ENCODE peak calls at places on chromosomes 7 and 10, in eight cellular contexts. X, C, P, I, H, D, Q and W are unnamed samples.

GRCh38 chr7:46133741-46134140 is 212.7 kb upstream of the IGFBP3 start:
- DNase-seq in P (no peak), Q (no peak), D (no peak), I (no peak), C (no peak), H (no peak), X (no peak), W (no peak)

GRCh38 chr7:123352226-123352550 is 152.4 kb upstream of the SLC13A1 start:
- DNase-seq in D (no peak), C (no peak), Q (no peak), H (no peak), I (no peak), P (no peak), X (no peak), W (no peak)

GRCh38 chr10:44801383-44802327 is 109.5 kb upstream of the TMEM72 start:
- DNase-seq in Q (peak; percentile 91), C (no peak), X (peak; percentile 94), I (peak; percentile 91), D (no peak), P (no peak), H (no peak), W (peak; percentile 89)

GRCh38 chr10:65123120-65123519 is 1601.9 kb downstream of the REEP3 start:
- DNase-seq in I (no peak), P (no peak), X (no peak), H (no peak), Q (no peak), D (no peak), C (no peak), W (no peak)

GRCh38 chr10:29746080-29746797 is 111.5 kb upstream of the SVIL start:
- DNase-seq in P (no peak), D (no peak), Q (no peak), X (peak; percentile 67), H (no peak), C (no peak), I (no peak), W (no peak)

GRCh38 chr10:118034755-118035154 is 12.0 kb downstream of the RAB11FIP2 start:
- DNase-seq in I (no peak), Q (peak; percentile 79), P (no peak), X (no peak), C (no peak), D (no peak), H (no peak), W (no peak)

GRCh38 chr10:52469970-52470705 is 156.1 kb downstream of the DKK1 start:
- DNase-seq in Q (no peak), I (no peak), X (no peak), D (no peak), C (no peak), P (no peak), H (no peak), W (no peak)

GRCh38 chr7:121561717-121562116 is 165.6 kb upstream of the FAM3C start:
- DNase-seq in H (no peak), D (no peak), P (no peak), C (no peak), X (no peak), I (no peak), Q (no peak), W (no peak)

GRCh38 chr7:126700807-126701604 is 551.7 kb downstream of the GRM8 start:
- DNase-seq in C (peak; percentile 18), Q (peak; percentile 53), D (no peak), P (no peak), H (peak; percentile 98), I (no peak), X (peak; percentile 96), W (no peak)

GRCh38 chr7:152633504-152633903 is 42.4 kb downstream of the XRCC2 start:
- DNase-seq in X (no peak), Q (no peak), I (no peak), D (no peak), C (no peak), P (no peak), H (no peak), W (no peak)

GRCh38 chr7:121288894-121289293 is 39.9 kb upstream of the WNT16 start:
- DNase-seq in H (no peak), D (no peak), Q (no peak), P (no peak), C (no peak), X (peak; percentile 91), I (no peak), W (no peak)

GRCh38 chr10:29409241-29410051 is 120.6 kb downstream of the LYZL1 start:
- DNase-seq in C (peak; percentile 80), X (peak; percentile 68), H (no peak), I (peak; percentile 79), P (no peak), Q (peak; percentile 94), D (peak; percentile 82), W (peak; percentile 40)

GRCh38 chr10:116084166-116084565 is 188.8 kb downstream of the GFRA1 start:
- DNase-seq in P (no peak), C (no peak), H (no peak), X (peak; percentile 22), I (no peak), Q (no peak), D (no peak), W (no peak)

GRCh38 chr10:69972951-69973350 is 79.7 kb upstream of the MACROH2A2 start:
- DNase-seq in C (no peak), H (no peak), I (no peak), P (no peak), Q (no peak), D (no peak), X (no peak), W (no peak)

GRCh38 chr10:69829792-69830191 is 28.1 kb downstream of the COL13A1 start:
- DNase-seq in D (no peak), C (no peak), I (no peak), X (no peak), H (no peak), Q (no peak), P (no peak), W (no peak)

GRCh38 chr7:20260219-20260618 is 43.0 kb upstream of the MACC1 start:
- DNase-seq in Q (no peak), H (no peak), I (peak; percentile 24), D (no peak), C (no peak), X (peak; percentile 83), P (no peak), W (no peak)

GRCh38 chr10:116272497-116273221 is at the start of gene GFRA1:
- DNase-seq in P (no peak), H (no peak), I (no peak), D (peak; percentile 75), X (no peak), C (peak; percentile 65), Q (peak; percentile 78), W (no peak)

GRCh38 chr10:68406815-68407585 is at the start of gene RUFY2:
- DNase-seq in D (peak; percentile 89), I (peak; percentile 72), P (peak; percentile 56), X (peak; percentile 79), C (peak; percentile 59), H (no peak), Q (peak; percentile 97), W (peak; percentile 22)

GRCh38 chr7:155831807-155832524 is 19.7 kb upstream of the SHH start:
- DNase-seq in C (no peak), D (peak; percentile 1), X (no peak), Q (no peak), H (no peak), P (no peak), I (no peak), W (no peak)

GRCh38 chr7:150736864-150737263 is 354 bp upstream of the GIMAP5 start:
- DNase-seq in P (no peak), C (no peak), Q (no peak), H (no peak), I (no peak), X (no peak), D (no peak), W (no peak)
- H3K4me3 ChIP-seq in P (peak overlapping the region; percentile 83), C (no peak overlapping the region), Q (peak overlapping the region; percentile 63), H (peak overlapping the region; percentile 77), I (peak overlapping the region; percentile 61), X (no peak overlapping the region), D (peak overlapping the region; percentile 48), W (no peak overlapping the region)

GRCh38 chr7:82443801-82444219 is 233 bp upstream of the CACNA2D1 start:
- DNase-seq in H (no peak), I (peak; percentile 88), Q (peak; percentile 83), C (peak; percentile 84), P (no peak), X (peak; percentile 87), D (peak; percentile 79), W (no peak)
- H3K4me3 ChIP-seq in H (no peak overlapping the region), I (peak overlapping the region; percentile 77), Q (peak overlapping the region; percentile 47), C (peak overlapping the region; percentile 91), P (no peak overlapping the region), X (peak overlapping the region; percentile 78), D (peak overlapping the region; percentile 93), W (peak overlapping the region; percentile 23)

DNA sequence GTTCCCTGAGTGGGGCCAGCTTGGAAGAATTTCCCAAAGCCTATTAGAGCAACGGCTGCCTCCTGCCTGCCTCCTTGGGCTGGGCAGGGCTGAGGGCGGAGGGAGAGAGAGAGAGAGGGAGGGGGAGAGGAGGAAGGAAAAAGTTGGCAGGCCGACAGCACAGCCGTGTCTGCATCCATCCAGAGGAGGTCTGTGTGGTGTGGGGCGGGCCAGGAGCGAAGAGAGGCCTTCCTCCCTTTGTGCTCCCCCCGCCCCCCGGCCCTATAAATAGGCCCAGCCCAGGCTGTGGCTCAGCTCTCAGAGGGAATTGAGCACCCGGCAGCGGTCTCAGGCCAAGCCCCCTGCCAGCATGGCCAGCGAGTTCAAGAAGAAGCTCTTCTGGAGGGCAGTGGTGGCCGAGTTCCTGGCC is at the start of gene AQP1:
- DNase-seq in X (peak; percentile 31), D (peak; percentile 82), C (no peak), I (peak; percentile 92), P (no peak), Q (peak; percentile 91), H (no peak), W (no peak)
- H3K4me3 ChIP-seq in X (no peak within 1 kb of the TSS), D (peak within 1 kb of the TSS; percentile 36), C (no peak within 1 kb of the TSS), I (peak within 1 kb of the TSS; percentile 70), P (no peak within 1 kb of the TSS), Q (peak within 1 kb of the TSS; percentile 53), H (no peak within 1 kb of the TSS), W (no peak within 1 kb of the TSS)

DNA sequence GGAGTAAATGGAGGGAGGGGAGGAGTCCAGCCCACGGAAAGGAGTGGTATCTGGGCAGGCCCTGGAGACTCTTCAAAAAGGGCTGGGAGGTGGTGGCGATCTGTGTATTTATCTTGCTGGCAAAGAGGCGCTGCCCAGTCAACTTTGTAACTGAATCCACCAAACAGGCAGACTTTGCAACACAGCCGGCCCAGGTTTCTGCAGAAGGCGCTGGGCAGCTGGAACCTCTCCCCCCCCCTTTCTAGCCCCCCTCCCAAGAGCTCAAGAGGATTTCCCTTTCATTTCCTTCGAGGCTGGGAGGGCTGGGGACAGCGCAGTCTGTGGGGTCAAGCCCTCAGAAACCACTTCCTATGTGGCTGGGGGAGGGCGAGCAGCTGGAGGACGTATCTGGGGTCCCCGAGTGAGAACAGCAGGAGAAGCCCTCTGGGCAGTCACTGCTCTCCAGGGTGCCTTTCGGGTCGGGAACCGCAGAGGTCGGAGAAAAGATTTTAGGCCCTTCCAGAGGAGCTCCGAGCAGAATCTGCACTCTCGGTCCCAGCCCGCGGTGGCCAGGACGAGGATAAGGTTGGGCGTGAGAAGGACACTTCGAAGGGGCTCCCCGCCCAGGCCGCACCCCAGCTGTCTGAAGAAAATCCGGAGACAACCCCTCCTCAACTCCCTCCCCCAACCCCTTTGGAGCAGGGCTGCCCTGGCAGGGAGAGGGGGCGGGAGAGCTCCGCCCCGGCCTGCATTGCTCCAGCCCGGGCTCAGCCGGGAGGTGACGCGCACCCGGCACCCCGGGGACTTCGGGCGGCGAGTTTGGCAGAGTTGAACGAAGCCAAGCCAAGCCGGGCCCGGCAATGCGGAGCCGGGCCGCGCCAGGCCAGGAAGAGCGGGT is 943 bp downstream of the ZCCHC24 start:
- DNase-seq in D (peak; percentile 89), Q (peak; percentile 91), H (no peak), C (peak; percentile 74), I (peak; percentile 69), P (peak; percentile 9), X (peak; percentile 78), W (peak; percentile 82)
- H3K4me3 ChIP-seq in D (peak overlapping the region; percentile 93), Q (peak overlapping the region; percentile 77), H (peak overlapping the region; percentile 58), C (peak overlapping the region; percentile 75), I (peak overlapping the region; percentile 96), P (peak overlapping the region; percentile 53), X (peak overlapping the region; percentile 74), W (peak overlapping the region; percentile 70)